ENCODE peak calls at places on chromosome 17, in ten cellular contexts. One of them, this sample, is unnamed.

GRCh38 chr17:65698381-65699061 is 137.1 kb upstream of the AXIN2 start:
- DNase-seq in thyroid gland: no peak
- DNase-seq in GM23338: peak; percentile 47
- DNase-seq in uterus: no peak
- DNase-seq in sigmoid colon: no peak
- DNase-seq in hepatocyte: peak; percentile 53
- DNase-seq in right cardiac atrium: no peak
- DNase-seq in coronary artery: no peak
- DNase-seq in tibial nerve: no peak
- DNase-seq in astrocyte: peak; percentile 91
- DNase-seq in this sample: peak; percentile 31

GRCh38 chr17:63476494-63476856 is 386 bp upstream of the ACE start:
- DNase-seq in tibial nerve: no peak
- DNase-seq in hepatocyte: peak; percentile 74
- DNase-seq in right cardiac atrium: peak; percentile 70
- DNase-seq in GM23338: peak; percentile 72
- DNase-seq in thyroid gland: no peak
- DNase-seq in coronary artery: no peak
- DNase-seq in astrocyte: no peak
- DNase-seq in sigmoid colon: no peak
- DNase-seq in uterus: no peak
- DNase-seq in this sample: no peak

GRCh38 chr17:15436399-15437369 is 30.7 kb downstream of the CDRT4 start:
- DNase-seq in GM23338: peak; percentile 62
- DNase-seq in uterus: peak; percentile 82
- DNase-seq in coronary artery: no peak
- DNase-seq in thyroid gland: peak; percentile 97
- DNase-seq in tibial nerve: peak; percentile 71
- DNase-seq in right cardiac atrium: peak; percentile 86
- DNase-seq in sigmoid colon: peak; percentile 91
- DNase-seq in astrocyte: no peak
- DNase-seq in hepatocyte: peak; percentile 68
- DNase-seq in this sample: peak; percentile 67

GRCh38 chr17:38352245-38353083 is 820 bp downstream of the SOCS7 start:
- DNase-seq in uterus: peak; percentile 33
- DNase-seq in hepatocyte: peak; percentile 34
- DNase-seq in thyroid gland: peak; percentile 39
- DNase-seq in GM23338: peak; percentile 69
- DNase-seq in tibial nerve: no peak
- DNase-seq in coronary artery: no peak
- DNase-seq in sigmoid colon: no peak
- DNase-seq in astrocyte: peak; percentile 15
- DNase-seq in right cardiac atrium: peak; percentile 74
- DNase-seq in this sample: no peak

GRCh38 chr17:53032861-53033271 is 789.9 kb upstream of the KIF2B start:
- DNase-seq in astrocyte: peak; percentile 5
- DNase-seq in sigmoid colon: no peak
- DNase-seq in coronary artery: no peak
- DNase-seq in hepatocyte: peak; percentile 89
- DNase-seq in GM23338: peak; percentile 93
- DNase-seq in right cardiac atrium: no peak
- DNase-seq in tibial nerve: no peak
- DNase-seq in uterus: no peak
- DNase-seq in thyroid gland: peak; percentile 76
- DNase-seq in this sample: no peak

GRCh38 chr17:50344712-50345380 is 1.1 kb upstream of the XYLT2 start:
- DNase-seq in coronary artery: no peak
- DNase-seq in astrocyte: no peak
- DNase-seq in GM23338: no peak
- DNase-seq in tibial nerve: no peak
- DNase-seq in uterus: no peak
- DNase-seq in hepatocyte: no peak
- DNase-seq in right cardiac atrium: no peak
- DNase-seq in thyroid gland: no peak
- DNase-seq in sigmoid colon: peak; percentile 66
- DNase-seq in this sample: no peak

GRCh38 chr17:29073045-29073444 is 30.1 kb downstream of the PIPOX start:
- DNase-seq in astrocyte: no peak
- DNase-seq in hepatocyte: no peak
- DNase-seq in sigmoid colon: no peak
- DNase-seq in thyroid gland: no peak
- DNase-seq in coronary artery: no peak
- DNase-seq in GM23338: no peak
- DNase-seq in tibial nerve: no peak
- DNase-seq in right cardiac atrium: no peak
- DNase-seq in uterus: no peak
- DNase-seq in this sample: no peak

GRCh38 chr17:80461527-80462166 is 14.8 kb downstream of the NPTX1 start:
- DNase-seq in tibial nerve: no peak
- DNase-seq in uterus: no peak
- DNase-seq in hepatocyte: no peak
- DNase-seq in coronary artery: no peak
- DNase-seq in sigmoid colon: no peak
- DNase-seq in GM23338: peak; percentile 51
- DNase-seq in astrocyte: no peak
- DNase-seq in thyroid gland: no peak
- DNase-seq in right cardiac atrium: no peak
- DNase-seq in this sample: no peak

GRCh38 chr17:19768046-19768782 is 20.1 kb upstream of the ALDH3A1 start:
- DNase-seq in GM23338: no peak
- DNase-seq in right cardiac atrium: no peak
- DNase-seq in tibial nerve: no peak
- DNase-seq in coronary artery: no peak
- DNase-seq in astrocyte: no peak
- DNase-seq in sigmoid colon: no peak
- DNase-seq in uterus: no peak
- DNase-seq in thyroid gland: no peak
- DNase-seq in hepatocyte: no peak
- DNase-seq in this sample: no peak

GRCh38 chr17:50026901-50027638 is 28.8 kb upstream of the ITGA3 start:
- DNase-seq in hepatocyte: peak; percentile 80
- DNase-seq in sigmoid colon: peak; percentile 90
- DNase-seq in astrocyte: peak; percentile 55
- DNase-seq in GM23338: peak; percentile 82
- DNase-seq in thyroid gland: peak; percentile 90
- DNase-seq in uterus: peak; percentile 82
- DNase-seq in coronary artery: peak; percentile 88
- DNase-seq in right cardiac atrium: peak; percentile 93
- DNase-seq in tibial nerve: peak; percentile 94
- DNase-seq in this sample: peak; percentile 85

GRCh38 chr17:77385750-77386501 is 245.2 kb downstream of the SEC14L1 start:
- DNase-seq in thyroid gland: peak; percentile 51
- DNase-seq in GM23338: no peak
- DNase-seq in coronary artery: no peak
- DNase-seq in hepatocyte: no peak
- DNase-seq in tibial nerve: no peak
- DNase-seq in sigmoid colon: peak; percentile 77
- DNase-seq in right cardiac atrium: peak; percentile 86
- DNase-seq in uterus: peak; percentile 55
- DNase-seq in astrocyte: no peak
- DNase-seq in this sample: peak; percentile 56

DNA sequence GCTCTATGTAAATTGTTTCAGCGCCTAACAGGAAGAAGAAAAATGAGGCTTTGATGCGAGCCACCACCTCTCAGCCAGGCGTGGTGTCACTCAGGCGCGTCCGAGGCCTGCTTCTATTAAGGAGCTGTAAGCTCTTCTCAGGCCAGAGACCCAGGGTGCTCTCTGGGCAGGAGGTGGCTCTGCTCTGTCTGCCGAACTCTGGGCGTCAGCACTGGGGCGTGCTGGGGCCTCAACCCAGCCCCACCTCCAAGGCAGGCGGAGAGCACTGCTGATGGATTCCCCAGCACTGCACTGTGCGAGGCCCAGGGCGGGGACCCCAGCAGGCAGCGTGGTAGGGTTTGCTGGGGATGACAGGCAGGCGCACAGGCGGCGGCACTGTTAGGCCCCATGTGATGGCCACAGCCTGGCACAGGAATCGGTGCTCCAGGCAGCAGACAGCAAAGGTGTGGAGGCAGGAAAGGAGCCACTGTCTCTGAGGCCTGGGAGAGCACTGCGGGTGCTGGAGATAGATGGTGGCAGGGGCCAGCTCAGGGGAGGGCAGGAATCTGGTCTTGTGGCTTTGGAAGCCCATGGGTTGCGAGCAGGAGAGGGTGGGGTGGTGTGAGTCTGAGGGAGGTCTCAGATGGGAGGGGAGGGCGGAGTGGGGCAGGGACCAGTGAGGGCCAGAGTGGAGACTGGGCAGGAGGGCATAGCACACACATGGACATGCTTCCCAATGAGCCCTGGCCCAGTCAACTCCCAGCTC is 70.3 kb downstream of the SREBF1 start:
- DNase-seq in coronary artery: no peak
- DNase-seq in GM23338: no peak
- DNase-seq in right cardiac atrium: no peak
- DNase-seq in hepatocyte: no peak
- DNase-seq in thyroid gland: peak; percentile 90
- DNase-seq in sigmoid colon: no peak
- DNase-seq in uterus: no peak
- DNase-seq in astrocyte: no peak
- DNase-seq in tibial nerve: no peak
- DNase-seq in this sample: no peak
- H3K27ac ChIP-seq in coronary artery: no peak overlapping the region
- H3K27ac ChIP-seq in GM23338: no peak overlapping the region
- H3K27ac ChIP-seq in right cardiac atrium: no peak overlapping the region
- H3K27ac ChIP-seq in hepatocyte: peak overlapping the region; percentile 40
- H3K27ac ChIP-seq in thyroid gland: peak overlapping the region; percentile 79
- H3K27ac ChIP-seq in sigmoid colon: peak overlapping the region; percentile 65
- H3K27ac ChIP-seq in uterus: no peak overlapping the region
- H3K27ac ChIP-seq in astrocyte: no peak overlapping the region
- H3K27ac ChIP-seq in tibial nerve: peak overlapping the region; percentile 42
- H3K27ac ChIP-seq in this sample: no peak overlapping the region

GRCh38 chr17:40109471-40109824 is 9.1 kb upstream of the NR1D1 start:
- DNase-seq in GM23338: no peak
- DNase-seq in astrocyte: no peak
- DNase-seq in right cardiac atrium: no peak
- DNase-seq in coronary artery: no peak
- DNase-seq in thyroid gland: no peak
- DNase-seq in tibial nerve: no peak
- DNase-seq in hepatocyte: no peak
- DNase-seq in uterus: no peak
- DNase-seq in sigmoid colon: peak; percentile 52
- DNase-seq in this sample: no peak

GRCh38 chr17:40106089-40106759 is 5.8 kb upstream of the NR1D1 start:
- DNase-seq in right cardiac atrium: no peak
- DNase-seq in hepatocyte: no peak
- DNase-seq in astrocyte: no peak
- DNase-seq in coronary artery: peak; percentile 63
- DNase-seq in tibial nerve: no peak
- DNase-seq in thyroid gland: no peak
- DNase-seq in sigmoid colon: no peak
- DNase-seq in GM23338: no peak
- DNase-seq in uterus: no peak
- DNase-seq in this sample: no peak

GRCh38 chr17:40104570-40105471 is 4.4 kb upstream of the NR1D1 start:
- DNase-seq in sigmoid colon: no peak
- DNase-seq in coronary artery: no peak
- DNase-seq in uterus: peak; percentile 66
- DNase-seq in astrocyte: no peak
- DNase-seq in tibial nerve: peak; percentile 34
- DNase-seq in right cardiac atrium: peak; percentile 55
- DNase-seq in thyroid gland: no peak
- DNase-seq in hepatocyte: no peak
- DNase-seq in GM23338: peak; percentile 32
- DNase-seq in this sample: no peak

GRCh38 chr17:40107266-40107980 is 7.0 kb upstream of the NR1D1 start:
- DNase-seq in astrocyte: no peak
- DNase-seq in thyroid gland: peak; percentile 68
- DNase-seq in right cardiac atrium: peak; percentile 56
- DNase-seq in sigmoid colon: no peak
- DNase-seq in tibial nerve: peak; percentile 54
- DNase-seq in GM23338: no peak
- DNase-seq in coronary artery: peak; percentile 77
- DNase-seq in hepatocyte: no peak
- DNase-seq in uterus: peak; percentile 54
- DNase-seq in this sample: no peak

DNA sequence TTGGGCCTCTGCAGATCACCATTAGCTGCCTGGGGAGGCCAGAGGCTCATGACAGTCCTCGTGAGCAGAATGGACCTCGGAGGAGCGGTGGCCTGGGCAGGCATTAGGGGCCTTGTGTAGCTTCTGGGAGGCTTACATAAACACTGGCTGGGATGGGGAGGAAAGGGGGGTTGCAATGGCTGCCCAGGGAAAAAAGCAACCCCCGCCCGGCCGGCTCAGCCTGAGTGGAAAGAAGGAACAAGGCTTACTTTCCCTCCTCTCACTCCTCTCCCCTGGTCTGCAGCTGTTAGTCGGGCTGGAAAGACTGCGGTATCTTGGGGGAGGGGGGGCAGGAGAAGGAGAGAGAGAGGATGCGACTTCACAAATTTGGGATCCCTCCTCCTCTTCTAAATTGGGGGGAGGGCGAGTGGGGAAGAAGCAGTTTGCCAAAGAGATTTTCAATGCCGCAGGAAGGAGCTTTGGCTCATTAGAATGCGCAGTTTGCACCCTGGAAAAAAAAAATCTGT is 6.4 kb upstream of the NR1D1 start:
- DNase-seq in uterus: peak; percentile 62
- DNase-seq in tibial nerve: peak; percentile 22
- DNase-seq in GM23338: peak; percentile 65
- DNase-seq in coronary artery: peak; percentile 71
- DNase-seq in astrocyte: no peak
- DNase-seq in thyroid gland: no peak
- DNase-seq in sigmoid colon: no peak
- DNase-seq in right cardiac atrium: peak; percentile 72
- DNase-seq in hepatocyte: no peak
- DNase-seq in this sample: no peak
- H3K27ac ChIP-seq in uterus: peak overlapping the region; percentile 99
- H3K27ac ChIP-seq in tibial nerve: peak overlapping the region; percentile 99
- H3K27ac ChIP-seq in GM23338: no peak overlapping the region
- H3K27ac ChIP-seq in coronary artery: peak overlapping the region; percentile 75
- H3K27ac ChIP-seq in astrocyte: no peak overlapping the region
- H3K27ac ChIP-seq in thyroid gland: peak overlapping the region; percentile 93
- H3K27ac ChIP-seq in sigmoid colon: peak overlapping the region; percentile 99
- H3K27ac ChIP-seq in right cardiac atrium: peak overlapping the region; percentile 66
- H3K27ac ChIP-seq in hepatocyte: peak overlapping the region; percentile 77
- H3K27ac ChIP-seq in this sample: peak overlapping the region; percentile 61

GRCh38 chr17:35089846-35090193 is 26.3 kb upstream of the RFFL start:
- DNase-seq in hepatocyte: peak; percentile 51
- DNase-seq in right cardiac atrium: peak; percentile 59
- DNase-seq in sigmoid colon: no peak
- DNase-seq in astrocyte: no peak
- DNase-seq in GM23338: peak; percentile 72
- DNase-seq in uterus: peak; percentile 18
- DNase-seq in coronary artery: no peak
- DNase-seq in thyroid gland: peak; percentile 8
- DNase-seq in tibial nerve: peak; percentile 7
- DNase-seq in this sample: no peak
- H3K27ac ChIP-seq in hepatocyte: peak overlapping the region; percentile 59
- H3K27ac ChIP-seq in right cardiac atrium: peak overlapping the region; percentile 66
- H3K27ac ChIP-seq in sigmoid colon: peak overlapping the region; percentile 96
- H3K27ac ChIP-seq in astrocyte: peak overlapping the region; percentile 48
- H3K27ac ChIP-seq in GM23338: peak overlapping the region; percentile 67
- H3K27ac ChIP-seq in uterus: peak overlapping the region; percentile 88
- H3K27ac ChIP-seq in coronary artery: peak overlapping the region; percentile 88
- H3K27ac ChIP-seq in thyroid gland: peak overlapping the region; percentile 94
- H3K27ac ChIP-seq in tibial nerve: peak overlapping the region; percentile 73
- H3K27ac ChIP-seq in this sample: peak overlapping the region; percentile 85

DNA sequence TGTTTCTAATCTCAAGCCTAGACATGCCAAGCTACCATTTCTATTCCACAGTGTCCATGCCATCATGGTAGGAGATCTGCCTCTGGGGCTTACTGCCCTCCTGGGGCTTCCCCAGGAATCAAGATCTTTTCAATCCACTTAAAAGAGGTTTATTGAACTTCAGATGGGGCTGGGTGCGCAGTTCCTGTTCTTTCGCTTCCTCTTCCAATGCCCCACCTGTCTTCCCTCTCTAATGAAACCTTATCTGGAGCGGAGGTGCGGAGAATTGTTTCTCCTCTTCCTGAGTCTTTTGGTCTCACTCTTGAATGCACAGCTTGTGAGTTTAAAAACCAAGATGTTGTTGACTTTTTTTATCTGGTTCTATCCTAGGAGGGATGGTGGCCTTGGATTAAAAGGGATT is 30.4 kb upstream of the METTL16 start:
- DNase-seq in sigmoid colon: no peak
- DNase-seq in tibial nerve: no peak
- DNase-seq in GM23338: no peak
- DNase-seq in thyroid gland: no peak
- DNase-seq in hepatocyte: no peak
- DNase-seq in right cardiac atrium: no peak
- DNase-seq in astrocyte: no peak
- DNase-seq in uterus: no peak
- DNase-seq in coronary artery: no peak
- DNase-seq in this sample: no peak
- H3K27ac ChIP-seq in sigmoid colon: no peak overlapping the region
- H3K27ac ChIP-seq in tibial nerve: no peak overlapping the region
- H3K27ac ChIP-seq in GM23338: no peak overlapping the region
- H3K27ac ChIP-seq in thyroid gland: no peak overlapping the region
- H3K27ac ChIP-seq in hepatocyte: no peak overlapping the region
- H3K27ac ChIP-seq in right cardiac atrium: no peak overlapping the region
- H3K27ac ChIP-seq in astrocyte: no peak overlapping the region
- H3K27ac ChIP-seq in uterus: no peak overlapping the region
- H3K27ac ChIP-seq in coronary artery: no peak overlapping the region
- H3K27ac ChIP-seq in this sample: no peak overlapping the region

This sample was measured in lung.